ENCODE peak calls at places on chromosomes 16 and 17, in nine cellular contexts. F, S, X, T, W, O, A, J and Y are unnamed samples.

GRCh38 chr16:82957212-82957611 is 330.4 kb downstream of the CDH13 start:
- DNase-seq in F (no peak), S (no peak), X (no peak), T (no peak), W (no peak), O (no peak), A (no peak), J (no peak), Y (no peak)

GRCh38 chr16:9077001-9077809 is 14.2 kb upstream of the HAPSTR1 start:
- DNase-seq in F (no peak), S (peak; percentile 88), X (no peak), T (peak; percentile 65), W (peak; percentile 74), O (peak; percentile 67), A (no peak), J (no peak), Y (no peak)

GRCh38 chr17:28747801-28748750 is 4.3 kb downstream of the TRAF4 start:
- DNase-seq in F (no peak), S (no peak), X (no peak), T (no peak), W (no peak), O (no peak), A (no peak), J (no peak), Y (no peak)

GRCh38 chr17:81608605-81609004 is 28.3 kb downstream of the NPLOC4 start:
- DNase-seq in F (no peak), S (peak; percentile 9), X (peak; percentile 32), T (no peak), W (no peak), O (no peak), A (no peak), J (no peak), Y (no peak)

GRCh38 chr16:50273888-50274770 is 7.8 kb downstream of the ADCY7 start:
- DNase-seq in F (no peak), S (no peak), X (no peak), T (no peak), W (no peak), O (no peak), A (peak; percentile 79), J (no peak), Y (no peak)

GRCh38 chr17:80800775-80801391 is 190.8 kb upstream of the CHMP6 start:
- DNase-seq in F (no peak), S (no peak), X (no peak), T (no peak), W (no peak), O (no peak), A (no peak), J (peak; percentile 19), Y (no peak)

GRCh38 chr16:77975942-77976341 is 46.4 kb upstream of the CLEC3A start:
- DNase-seq in F (no peak), S (no peak), X (no peak), T (no peak), W (no peak), O (no peak), A (no peak), J (no peak), Y (no peak)

GRCh38 chr17:81289627-81290026 is 5.5 kb downstream of the SLC38A10 start:
- DNase-seq in F (no peak), S (no peak), X (no peak), T (no peak), W (no peak), O (no peak), A (peak; percentile 72), J (no peak), Y (no peak)

GRCh38 chr16:84742561-84743200 is 42.9 kb downstream of the USP10 start:
- DNase-seq in F (no peak), S (no peak), X (no peak), T (no peak), W (no peak), O (no peak), A (no peak), J (no peak), Y (no peak)

GRCh38 chr16:84749072-84749471 is 49.3 kb downstream of the USP10 start:
- DNase-seq in F (no peak), S (no peak), X (no peak), T (no peak), W (no peak), O (no peak), A (no peak), J (no peak), Y (no peak)

GRCh38 chr16:84749815-84750214 is 50.0 kb downstream of the USP10 start:
- DNase-seq in F (no peak), S (no peak), X (no peak), T (peak; percentile 59), W (no peak), O (no peak), A (no peak), J (no peak), Y (no peak)

GRCh38 chr16:84746231-84746630 is 46.4 kb downstream of the USP10 start:
- DNase-seq in F (no peak), S (no peak), X (no peak), T (no peak), W (no peak), O (no peak), A (no peak), J (no peak), Y (no peak)

GRCh38 chr16:84746875-84747274 is 47.1 kb downstream of the USP10 start:
- DNase-seq in F (no peak), S (no peak), X (no peak), T (peak; percentile 18), W (no peak), O (no peak), A (no peak), J (no peak), Y (no peak)
- TF ChIP-seq CTCF in F (peak; percentile 7), S (peak; percentile 29), X (peak; percentile 20), T (peak; percentile 42), W (peak; percentile 19), O (peak; percentile 51), A (no peak), J (no peak), Y (peak; percentile 39)

GRCh38 chr16:57094911-57095310 is 2.5 kb downstream of the CPNE2 start:
- DNase-seq in F (no peak), S (no peak), X (no peak), T (no peak), W (no peak), O (no peak), A (no peak), J (no peak), Y (no peak)

GRCh38 chr16:57091990-57092785 is at the start of gene CPNE2:
- DNase-seq in F (no peak), S (peak; percentile 45), X (peak; percentile 48), T (peak; percentile 31), W (peak; percentile 44), O (peak; percentile 44), A (peak; percentile 93), J (no peak), Y (peak; percentile 47)

GRCh38 chr16:57093845-57094564 is 1.6 kb downstream of the CPNE2 start:
- DNase-seq in F (no peak), S (no peak), X (no peak), T (no peak), W (no peak), O (no peak), A (no peak), J (no peak), Y (no peak)

GRCh38 chr16:57091200-57091989 is 988 bp upstream of the CPNE2 start:
- DNase-seq in F (peak; percentile 19), S (peak; percentile 67), X (peak; percentile 33), T (peak; percentile 38), W (no peak), O (peak; percentile 50), A (peak; percentile 83), J (peak; percentile 79), Y (peak; percentile 26)

DNA sequence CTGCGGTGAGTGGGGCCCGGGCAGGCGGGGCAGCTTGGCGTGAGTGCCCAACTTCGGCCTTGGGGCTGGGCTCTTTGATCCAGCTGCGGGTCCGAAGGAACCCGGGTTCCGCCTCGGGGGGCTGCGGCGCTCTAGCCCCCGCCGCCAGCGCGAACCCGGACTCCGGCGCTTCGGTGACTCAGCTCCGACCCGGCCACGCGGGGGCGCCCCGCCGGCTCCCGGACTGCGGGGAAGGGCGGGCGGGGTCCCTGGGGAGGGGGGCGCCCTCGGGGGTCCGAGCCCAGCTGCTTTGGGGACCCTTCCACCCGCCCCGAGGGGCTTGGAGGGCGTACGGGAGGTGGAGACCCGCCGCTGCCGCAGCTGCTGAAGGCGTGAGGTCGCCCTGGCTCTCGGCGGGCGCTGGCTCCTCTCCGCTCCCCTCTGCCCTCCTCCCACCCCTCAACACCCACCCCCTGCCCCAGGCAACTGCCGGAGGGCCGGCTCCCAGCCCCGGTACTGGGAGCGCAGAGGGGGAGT is 461 bp downstream of the CPNE2 start:
- DNase-seq in F (no peak), S (peak; percentile 27), X (peak; percentile 29), T (peak; percentile 19), W (no peak), O (no peak), A (peak; percentile 93), J (no peak), Y (peak; percentile 44)
- TF ChIP-seq CTCF in F (peak; percentile 53), S (no peak), X (peak; percentile 70), T (peak; percentile 18), W (peak; percentile 31), O (peak; percentile 39), A (peak; percentile 58), J (peak; percentile 65), Y (peak; percentile 79)

DNA sequence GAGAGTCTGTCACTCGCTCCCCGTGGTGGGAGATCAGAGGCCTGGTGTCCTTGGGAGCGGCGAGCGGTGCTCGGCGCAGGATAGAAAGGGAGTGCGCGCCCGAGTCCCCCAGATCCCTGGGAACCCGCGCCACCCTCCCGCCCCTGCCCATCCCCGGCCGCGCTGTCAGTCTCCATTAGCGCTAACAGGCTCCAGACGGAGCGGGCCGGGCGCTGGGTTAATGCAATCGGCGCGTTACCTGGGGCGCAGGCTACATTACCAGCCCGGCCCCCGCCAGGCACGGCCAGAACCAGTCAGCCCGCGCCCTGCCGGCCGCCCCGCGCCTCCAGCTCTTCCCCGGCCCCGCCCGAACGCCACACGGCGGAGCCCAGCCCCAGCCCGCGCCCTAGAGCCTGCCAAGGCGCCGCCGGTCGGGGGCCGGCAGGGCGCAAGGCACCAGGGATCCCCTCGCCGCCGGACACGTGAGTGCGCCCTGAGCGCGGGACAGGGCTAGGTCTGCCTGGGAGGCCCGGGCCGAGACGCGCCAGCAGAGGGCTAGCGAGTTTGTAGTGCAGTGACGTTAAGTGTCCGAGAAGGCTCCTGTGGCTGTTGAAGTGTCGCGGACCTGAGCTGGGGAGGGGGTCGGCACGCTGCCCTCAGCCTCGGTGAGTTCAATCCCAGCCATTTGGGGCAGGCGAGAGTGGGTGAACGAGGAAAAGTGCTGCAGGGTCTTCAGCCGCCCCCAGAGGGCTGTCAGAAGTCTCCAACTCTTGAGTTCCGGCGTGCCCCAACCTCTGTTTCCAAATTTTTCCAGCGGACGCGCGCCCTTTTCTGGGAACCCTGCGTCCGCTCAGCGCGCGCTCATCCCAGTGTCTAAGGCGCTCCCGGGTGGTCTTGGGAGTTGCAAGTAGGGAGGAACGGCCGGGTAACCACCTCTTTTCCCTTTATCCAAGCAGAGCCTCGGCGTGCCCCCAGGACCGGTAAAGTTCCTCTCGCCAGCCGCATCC is at the start of gene SLC6A2:
- DNase-seq in F (no peak), S (peak; percentile 64), X (peak; percentile 42), T (peak; percentile 12), W (no peak), O (no peak), A (peak; percentile 76), J (no peak), Y (peak; percentile 21)
- TF ChIP-seq CTCF in F (no peak), S (peak; percentile 27), X (no peak), T (no peak), W (no peak), O (no peak), A (no peak), J (no peak), Y (peak; percentile 36)

DNA sequence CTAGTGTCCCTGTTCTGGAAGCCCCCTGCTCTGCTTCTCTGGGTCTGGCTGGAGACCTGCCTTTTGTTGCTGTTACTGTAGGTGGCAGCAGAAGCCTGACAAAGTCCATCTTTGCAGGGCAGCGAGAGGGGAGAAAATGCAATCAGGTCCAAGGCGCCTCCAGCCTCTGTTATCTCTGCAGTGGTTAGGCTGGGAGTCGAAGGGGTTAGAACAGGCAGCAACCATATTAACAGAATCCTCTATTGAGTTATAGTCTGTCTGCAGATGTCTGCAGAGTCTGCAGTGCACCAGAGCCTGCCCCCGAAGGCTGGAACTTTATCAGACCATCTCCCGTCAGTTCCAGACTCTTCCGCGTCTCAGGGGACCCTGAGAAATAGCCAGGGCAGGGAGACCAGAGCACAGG is 404.9 kb upstream of the EEF2KMT start:
- DNase-seq in F (no peak), S (no peak), X (peak; percentile 19), T (no peak), W (no peak), O (no peak), A (no peak), J (no peak), Y (peak; percentile 39)
- TF ChIP-seq CTCF in F (no peak), S (no peak), X (no peak), T (no peak), W (no peak), O (peak; percentile 26), A (peak; percentile 11), J (no peak), Y (peak; percentile 77)